ENCODE peak calls at places on chromosomes 1 and 21, in six cellular contexts. P is keratinocyte, Z is GM23338, Q is hepatocyte, F is HCT116, X is osteoblast. A is an unnamed sample.

GRCh38 chr1:205430631-205431305 is 8.9 kb upstream of the LEMD1 start:
- DNase-seq in Q (peak; percentile 69), F (no peak), P (no peak), X (peak; percentile 90), Z (peak; percentile 88), A (peak; percentile 76)

GRCh38 chr1:183079697-183080096 is 56.5 kb downstream of the LAMC1 start:
- DNase-seq in P (no peak), X (no peak), Q (no peak), Z (no peak), F (no peak), A (no peak)

GRCh38 chr1:227459977-227460376 is 103.4 kb upstream of the ZNF678 start:
- DNase-seq in X (no peak), Z (no peak), F (no peak), P (no peak), Q (no peak), A (no peak)

GRCh38 chr1:86502721-86503430 is 34.1 kb downstream of the CLCA1 start:
- DNase-seq in P (peak; percentile 42), Q (peak; percentile 82), X (no peak), Z (peak; percentile 94), F (no peak), A (peak; percentile 58)

GRCh38 chr1:30272288-30273020 is 450.9 kb downstream of the MATN1 start:
- DNase-seq in Q (no peak), F (no peak), P (no peak), X (no peak), Z (no peak), A (no peak)

GRCh38 chr21:31310750-31311149 is 33.3 kb downstream of the TIAM1 start:
- DNase-seq in Q (no peak), P (peak; percentile 30), Z (peak; percentile 71), F (no peak), X (no peak), A (peak; percentile 33)

GRCh38 chr1:228647523-228648444 is 87.5 kb upstream of the RHOU start:
- DNase-seq in F (peak; percentile 78), X (peak; percentile 58), P (peak; percentile 42), Q (peak; percentile 70), Z (peak; percentile 77), A (peak; percentile 77)

GRCh38 chr1:227759345-227760300 is 24.4 kb downstream of the SNAP47 start:
- DNase-seq in F (no peak), X (peak; percentile 99), Z (no peak), P (no peak), Q (peak; percentile 82), A (no peak)

GRCh38 chr1:230834292-230834691 is 34.0 kb downstream of the C1orf198 start:
- DNase-seq in P (no peak), F (no peak), X (no peak), Z (no peak), Q (no peak), A (no peak)

GRCh38 chr21:32200029-32200428 is 78.8 kb downstream of the MIS18A start:
- DNase-seq in X (no peak), Z (no peak), P (no peak), Q (no peak), F (no peak), A (no peak)

GRCh38 chr1:6148497-6149241 is 31.5 kb downstream of the CHD5 start:
- DNase-seq in P (peak; percentile 35), Q (peak; percentile 84), X (peak; percentile 96), Z (peak; percentile 93), F (peak; percentile 48), A (peak; percentile 94)

GRCh38 chr1:202349263-202349928 is 897 bp downstream of the PPP1R12B start:
- DNase-seq in P (no peak), F (no peak), Z (no peak), Q (peak; percentile 48), X (peak; percentile 85), A (no peak)

GRCh38 chr1:97084566-97084965 is 363.0 kb downstream of the PTBP2 start:
- DNase-seq in Q (no peak), F (no peak), Z (no peak), X (no peak), P (no peak), A (no peak)

GRCh38 chr21:23811802-23812201 is 1795.5 kb downstream of the MRPL39 start:
- DNase-seq in P (no peak), X (no peak), Z (no peak), F (no peak), Q (no peak), A (no peak)

GRCh38 chr1:200794506-200795065 is 55.9 kb downstream of the CAMSAP2 start:
- DNase-seq in F (no peak), X (peak; percentile 27), Q (no peak), P (no peak), Z (no peak), A (no peak)

GRCh38 chr1:109927908-109928307 is 17.3 kb downstream of the CSF1 start:
- DNase-seq in X (no peak), Q (peak; percentile 56), Z (no peak), P (no peak), F (no peak), A (no peak)

GRCh38 chr1:68051475-68051874 is 1.0 kb upstream of the DIRAS3 start:
- DNase-seq in F (no peak), P (no peak), Q (peak; percentile 77), X (peak; percentile 91), Z (peak; percentile 81), A (peak; percentile 83)

GRCh38 chr1:213381572-213382084 is 330.6 kb downstream of the RPS6KC1 start:
- DNase-seq in X (no peak), P (no peak), Z (no peak), Q (no peak), F (no peak), A (no peak)

GRCh38 chr1:244365821-244366220 is 85.9 kb downstream of the ADSS2 start:
- DNase-seq in Q (no peak), F (no peak), P (no peak), Z (no peak), X (no peak), A (no peak)

GRCh38 chr21:45768011-45768740 is 124.7 kb downstream of the PCBP3 start:
- DNase-seq in X (peak; percentile 74), P (no peak), F (no peak), Z (no peak), Q (no peak), A (no peak)

GRCh38 chr1:156276966-156277381 is 5.7 kb downstream of the SMG5 start:
- DNase-seq in F (no peak), Z (no peak), Q (peak; percentile 34), X (no peak), P (no peak), A (no peak)

GRCh38 chr1:231478800-231479199 is 49.7 kb upstream of the TSNAX start:
- DNase-seq in X (no peak), F (no peak), Z (peak; percentile 40), P (no peak), Q (no peak), A (no peak)

GRCh38 chr1:30697977-30698376 is 25.4 kb downstream of the MATN1 start:
- DNase-seq in P (peak; percentile 73), Q (no peak), Z (no peak), X (peak; percentile 88), F (no peak), A (no peak)

DNA sequence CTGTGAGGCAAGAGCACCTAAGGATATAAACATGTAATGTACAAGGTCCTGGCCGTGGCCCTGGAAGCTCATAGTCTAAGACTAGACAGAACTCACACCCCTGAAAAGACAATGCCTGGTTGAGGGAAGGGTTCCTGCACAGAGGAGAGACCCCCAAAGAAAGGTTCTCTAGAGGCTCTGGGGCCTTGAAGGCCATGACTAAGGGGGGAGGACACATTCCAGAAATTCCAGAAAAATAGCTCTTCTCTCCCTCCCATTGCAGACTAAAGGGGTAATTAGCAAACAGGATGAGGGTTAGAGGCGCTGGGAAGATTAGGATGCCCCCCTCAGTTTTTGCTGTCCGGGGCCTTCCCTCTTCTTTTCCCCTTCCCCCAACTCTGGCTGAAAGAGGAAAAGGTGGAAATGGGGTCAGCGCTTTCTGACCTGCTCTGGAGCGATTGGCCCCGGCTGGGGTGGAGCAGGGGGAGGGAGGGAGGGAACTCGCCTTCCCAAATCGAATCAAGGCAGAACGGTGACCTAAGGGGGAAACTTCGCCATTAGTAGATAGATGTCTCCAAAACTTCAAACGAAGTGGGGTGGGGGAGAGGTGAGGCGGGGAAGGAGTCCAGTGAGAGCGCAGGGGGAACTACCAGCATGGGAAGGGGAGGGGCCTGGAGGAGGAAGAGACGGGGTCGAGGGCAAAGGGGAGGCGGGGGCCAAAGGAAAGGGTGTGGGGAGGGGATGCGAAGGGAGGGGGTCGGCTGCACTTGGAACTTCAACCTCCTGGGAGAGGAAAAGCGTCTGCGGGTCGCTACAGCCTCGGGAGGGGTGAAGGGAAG is 11.8 kb downstream of the PAX7 start:
- DNase-seq in Z (peak; percentile 83), X (peak; percentile 80), F (no peak), Q (no peak), P (no peak), A (peak; percentile 58)
- H3K4me2 ChIP-seq in Z (peak overlapping the region; percentile 84), X (no peak overlapping the region), F (peak overlapping the region; percentile 89), Q (no peak overlapping the region), P (no peak overlapping the region), A (peak overlapping the region; percentile 72)

DNA sequence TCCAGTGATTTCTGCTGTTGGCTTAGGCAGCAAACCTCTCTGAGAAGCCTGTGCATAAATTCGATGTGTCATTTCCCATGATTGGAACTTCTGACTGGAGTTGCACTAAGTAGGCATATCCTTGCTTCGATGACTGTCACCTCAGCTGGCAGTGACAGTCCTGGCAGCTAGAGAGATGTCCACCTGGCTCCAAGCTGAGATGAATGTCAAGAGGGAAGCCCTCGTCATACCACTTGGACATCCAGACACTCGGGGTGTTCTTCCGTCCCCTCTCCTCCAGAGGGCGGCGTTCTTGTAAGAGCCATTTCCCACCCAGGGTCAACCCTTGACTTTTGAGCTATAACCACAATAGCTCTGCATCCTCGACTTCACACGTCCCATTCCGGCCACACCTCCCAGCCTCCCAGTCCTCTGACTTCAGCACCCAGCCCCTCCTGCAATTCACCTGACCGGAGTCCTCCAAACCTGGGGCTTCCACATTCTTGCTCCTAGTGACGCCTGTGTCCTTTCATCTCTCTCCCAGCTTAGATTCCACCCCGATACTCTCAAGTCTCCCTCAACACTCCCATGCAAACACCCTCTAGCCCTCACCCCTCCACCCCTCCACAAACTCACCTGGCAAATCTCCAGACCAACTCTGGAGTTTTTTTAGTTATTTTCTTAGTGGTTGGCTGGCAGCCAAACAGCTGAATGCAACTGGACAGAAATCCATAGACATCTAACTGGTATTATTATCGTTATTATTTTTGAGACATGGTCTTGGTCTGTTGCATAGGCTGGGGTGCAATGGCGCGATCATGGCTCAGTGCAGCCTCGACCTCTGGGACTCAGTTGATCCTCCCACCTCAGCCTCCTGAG is 17.4 kb downstream of the CA6 start:
- DNase-seq in X (peak; percentile 77), P (peak; percentile 4), F (peak; percentile 68), Q (peak; percentile 74), Z (peak; percentile 95), A (peak; percentile 76)
- TF ChIP-seq CTCF in X (peak; percentile 61), P (peak; percentile 71), F (peak; percentile 52), Q (peak; percentile 18), Z (peak; percentile 80), A (peak; percentile 60)

DNA sequence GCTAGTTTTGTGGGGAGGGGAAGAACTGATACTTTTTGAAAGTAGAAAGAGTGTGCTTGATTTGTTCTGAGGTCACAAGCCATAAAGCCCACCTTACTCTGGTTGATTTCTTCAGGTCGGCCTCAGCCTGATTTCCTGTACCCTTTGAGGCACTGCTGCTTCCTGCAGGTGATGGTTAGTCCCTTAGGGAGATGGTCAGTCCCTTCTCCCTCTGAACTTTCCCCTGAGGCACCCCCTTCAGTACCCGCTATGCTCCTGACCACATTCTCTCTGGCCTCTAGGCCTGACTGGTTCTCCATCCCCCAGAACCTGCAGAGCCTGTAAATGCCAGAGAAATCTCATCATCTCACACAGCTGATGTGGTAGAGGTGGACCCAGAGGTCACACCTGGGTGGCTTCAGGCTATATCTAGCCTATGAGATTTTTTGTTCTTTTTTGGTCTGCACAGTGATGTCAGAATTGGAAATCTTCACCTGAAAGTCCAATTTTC is 15.0 kb upstream of the ID3 start:
- DNase-seq in F (no peak), X (no peak), Z (no peak), Q (no peak), P (no peak), A (no peak)
- H3K4me2 ChIP-seq in F (no peak overlapping the region), X (no peak overlapping the region), Z (no peak overlapping the region), Q (no peak overlapping the region), P (no peak overlapping the region), A (no peak overlapping the region)

GRCh38 chr1:25797939-25798338 is 2.1 kb upstream of the SELENON start:
- DNase-seq in P (no peak), F (no peak), Z (peak; percentile 83), Q (no peak), X (peak; percentile 95), A (peak; percentile 76)
- TF ChIP-seq CTCF in P (peak; percentile 70), F (peak; percentile 61), Z (peak; percentile 89), Q (peak; percentile 40), X (peak; percentile 62), A (peak; percentile 66)